ENCODE peak calls at places on chromosomes 16 and 17, in six cellular contexts. H is GM12891, R is mucosa of descending colon, J is SK-N-SH, D is tibial nerve, W is AG09319. K is an unnamed sample.

GRCh38 chr17:17782425-17783120 is 54.2 kb downstream of the SREBF1 start:
- DNase-seq in J (peak; percentile 75), R (peak; percentile 43), W (no peak), D (no peak), H (no peak), K (no peak)

GRCh38 chr17:13346996-13347762 is 254.6 kb downstream of the HS3ST3A1 start:
- DNase-seq in H (no peak), D (no peak), J (no peak), R (no peak), W (no peak), K (no peak)

GRCh38 chr16:592518-593306 is 2.8 kb downstream of the RAB40C start:
- DNase-seq in H (no peak), D (peak; percentile 45), W (no peak), J (no peak), R (peak; percentile 50), K (no peak)

GRCh38 chr17:13460646-13461045 is 141.1 kb downstream of the HS3ST3A1 start:
- DNase-seq in W (no peak), R (no peak), D (no peak), H (no peak), J (no peak), K (no peak)

GRCh38 chr17:9009737-9010136 is 11.6 kb upstream of the NTN1 start:
- DNase-seq in J (no peak), R (no peak), H (no peak), D (no peak), W (no peak), K (no peak)

GRCh38 chr16:48526958-48527331 is 83.0 kb downstream of the N4BP1 start:
- DNase-seq in D (no peak), W (no peak), J (no peak), H (no peak), R (no peak), K (no peak)

GRCh38 chr17:38967290-38967738 is at the start of gene FBXO47:
- DNase-seq in W (peak; percentile 60), D (peak; percentile 92), J (no peak), R (peak; percentile 94), H (no peak), K (peak; percentile 24)

GRCh38 chr16:72203401-72203800 is 31.4 kb upstream of the PMFBP1 start:
- DNase-seq in D (no peak), J (no peak), R (peak; percentile 12), W (no peak), H (peak; percentile 28), K (peak; percentile 27)

GRCh38 chr17:75344664-75345063 is 55.4 kb upstream of the SLC25A19 start:
- DNase-seq in R (no peak), H (no peak), W (no peak), D (no peak), J (no peak), K (no peak)

GRCh38 chr17:7173687-7174602 is 5.2 kb downstream of the ASGR1 start:
- DNase-seq in W (no peak), H (no peak), R (peak; percentile 72), D (peak; percentile 26), J (peak; percentile 58), K (no peak)

GRCh38 chr17:68564415-68565111 is 36.6 kb downstream of the FAM20A start:
- DNase-seq in H (no peak), W (no peak), J (no peak), D (no peak), R (no peak), K (no peak)

GRCh38 chr17:63138713-63139112 is 172.7 kb downstream of the TANC2 start:
- DNase-seq in R (no peak), W (no peak), D (no peak), J (no peak), H (no peak), K (no peak)

GRCh38 chr16:84774810-84775209 is 45.0 kb upstream of the CRISPLD2 start:
- DNase-seq in D (peak; percentile 41), J (no peak), W (peak; percentile 43), H (no peak), R (no peak), K (no peak)

K was measured in GM19239.